ENCODE peak calls at places on chromosomes 12 and 14, in six cellular contexts. One of them, this sample, is unnamed.

GRCh38 chr14:68816183-68816942 is 23.5 kb upstream of the ZFP36L1 start:
- DNase-seq in HT1080: peak
- DNase-seq in posterior vena cava: peak
- DNase-seq in Peyer's patch: peak
- DNase-seq in ELR: peak
- DNase-seq in endothelial cell: peak
- DNase-seq in this sample: no peak

GRCh38 chr12:68224613-68225285 is 861 bp downstream of the IL26 start:
- DNase-seq in HT1080: no peak
- DNase-seq in ELR: peak
- DNase-seq in endothelial cell: no peak
- DNase-seq in Peyer's patch: no peak
- DNase-seq in posterior vena cava: no peak
- DNase-seq in this sample: peak

GRCh38 chr12:52210186-52210924 is 18.5 kb upstream of the KRT80 start:
- DNase-seq in Peyer's patch: no peak
- DNase-seq in HT1080: peak
- DNase-seq in endothelial cell: no peak
- DNase-seq in posterior vena cava: peak
- DNase-seq in ELR: peak
- DNase-seq in this sample: no peak

GRCh38 chr14:65269732-65270131 is 142.8 kb upstream of the FUT8 start:
- DNase-seq in ELR: no peak
- DNase-seq in HT1080: no peak
- DNase-seq in endothelial cell: no peak
- DNase-seq in posterior vena cava: no peak
- DNase-seq in Peyer's patch: peak
- DNase-seq in this sample: no peak

GRCh38 chr14:102655154-102655553 is 62.7 kb downstream of the RCOR1 start:
- DNase-seq in ELR: peak
- DNase-seq in posterior vena cava: no peak
- DNase-seq in HT1080: peak
- DNase-seq in Peyer's patch: no peak
- DNase-seq in endothelial cell: no peak
- DNase-seq in this sample: no peak

GRCh38 chr12:45309826-45310626 is 94.1 kb downstream of the ANO6 start:
- DNase-seq in endothelial cell: no peak
- DNase-seq in Peyer's patch: no peak
- DNase-seq in posterior vena cava: no peak
- DNase-seq in HT1080: no peak
- DNase-seq in ELR: no peak
- DNase-seq in this sample: peak

GRCh38 chr12:111636209-111636928 is 37.3 kb upstream of the ATXN2 start:
- DNase-seq in ELR: no peak
- DNase-seq in endothelial cell: peak
- DNase-seq in Peyer's patch: peak
- DNase-seq in posterior vena cava: peak
- DNase-seq in HT1080: no peak
- DNase-seq in this sample: peak

GRCh38 chr12:88998421-88998820 is 353.9 kb downstream of the DUSP6 start:
- DNase-seq in endothelial cell: no peak
- DNase-seq in Peyer's patch: no peak
- DNase-seq in HT1080: no peak
- DNase-seq in ELR: no peak
- DNase-seq in posterior vena cava: no peak
- DNase-seq in this sample: peak

GRCh38 chr12:22255097-22255496 is 79.4 kb downstream of the ST8SIA1 start:
- DNase-seq in HT1080: no peak
- DNase-seq in Peyer's patch: no peak
- DNase-seq in endothelial cell: no peak
- DNase-seq in posterior vena cava: no peak
- DNase-seq in ELR: peak
- DNase-seq in this sample: no peak

GRCh38 chr12:97748298-97748697 is 285.7 kb downstream of the RMST start:
- DNase-seq in HT1080: no peak
- DNase-seq in endothelial cell: no peak
- DNase-seq in ELR: no peak
- DNase-seq in Peyer's patch: no peak
- DNase-seq in posterior vena cava: no peak
- DNase-seq in this sample: no peak

GRCh38 chr12:62640910-62641448 is 174.4 kb downstream of the MON2 start:
- DNase-seq in posterior vena cava: no peak
- DNase-seq in endothelial cell: no peak
- DNase-seq in ELR: peak
- DNase-seq in Peyer's patch: no peak
- DNase-seq in HT1080: peak
- DNase-seq in this sample: no peak

GRCh38 chr12:8658361-8658760 is 4.3 kb downstream of the MFAP5 start:
- DNase-seq in Peyer's patch: no peak
- DNase-seq in endothelial cell: no peak
- DNase-seq in HT1080: peak
- DNase-seq in posterior vena cava: no peak
- DNase-seq in ELR: peak
- DNase-seq in this sample: peak

GRCh38 chr14:25833341-25834121 is 764.3 kb downstream of the NOVA1 start:
- DNase-seq in HT1080: peak
- DNase-seq in Peyer's patch: no peak
- DNase-seq in ELR: no peak
- DNase-seq in endothelial cell: peak
- DNase-seq in posterior vena cava: no peak
- DNase-seq in this sample: no peak

GRCh38 chr12:54692353-54692752 is 44.2 kb upstream of the DCD start:
- DNase-seq in endothelial cell: no peak
- DNase-seq in ELR: no peak
- DNase-seq in HT1080: no peak
- DNase-seq in posterior vena cava: no peak
- DNase-seq in Peyer's patch: no peak
- DNase-seq in this sample: no peak

GRCh38 chr12:109273354-109273753 is 35.7 kb downstream of the FOXN4 start:
- DNase-seq in posterior vena cava: no peak
- DNase-seq in HT1080: no peak
- DNase-seq in endothelial cell: no peak
- DNase-seq in ELR: no peak
- DNase-seq in Peyer's patch: no peak
- DNase-seq in this sample: no peak

GRCh38 chr14:53528114-53528513 is 375.0 kb upstream of the DDHD1 start:
- DNase-seq in ELR: no peak
- DNase-seq in HT1080: no peak
- DNase-seq in posterior vena cava: no peak
- DNase-seq in Peyer's patch: no peak
- DNase-seq in endothelial cell: no peak
- DNase-seq in this sample: no peak

GRCh38 chr14:66662374-66662773 is 154.4 kb downstream of the GPHN start:
- DNase-seq in Peyer's patch: no peak
- DNase-seq in ELR: peak
- DNase-seq in endothelial cell: peak
- DNase-seq in HT1080: peak
- DNase-seq in posterior vena cava: no peak
- DNase-seq in this sample: no peak

GRCh38 chr12:56119361-56119796 is 1.3 kb downstream of the ZC3H10 start:
- DNase-seq in endothelial cell: peak
- DNase-seq in ELR: peak
- DNase-seq in posterior vena cava: no peak
- DNase-seq in HT1080: peak
- DNase-seq in Peyer's patch: peak
- DNase-seq in this sample: peak

GRCh38 chr12:79668113-79668512 is 22.7 kb downstream of the PAWR start:
- DNase-seq in endothelial cell: no peak
- DNase-seq in posterior vena cava: no peak
- DNase-seq in Peyer's patch: no peak
- DNase-seq in HT1080: no peak
- DNase-seq in ELR: no peak
- DNase-seq in this sample: no peak

GRCh38 chr14:43541356-43541755 is 965.7 kb downstream of the FSCB start:
- DNase-seq in HT1080: no peak
- DNase-seq in Peyer's patch: no peak
- DNase-seq in ELR: no peak
- DNase-seq in endothelial cell: no peak
- DNase-seq in posterior vena cava: no peak
- DNase-seq in this sample: no peak

GRCh38 chr12:64578556-64578955 is 31.7 kb upstream of the RASSF3 start:
- DNase-seq in HT1080: no peak
- DNase-seq in endothelial cell: no peak
- DNase-seq in posterior vena cava: no peak
- DNase-seq in ELR: no peak
- DNase-seq in Peyer's patch: no peak
- DNase-seq in this sample: no peak

GRCh38 chr14:105409379-105409778 is 10.2 kb upstream of the MTA1 start:
- DNase-seq in Peyer's patch: no peak
- DNase-seq in endothelial cell: no peak
- DNase-seq in HT1080: no peak
- DNase-seq in ELR: no peak
- DNase-seq in posterior vena cava: no peak
- DNase-seq in this sample: no peak

GRCh38 chr12:129949652-129950051 is 45.8 kb upstream of the TMEM132D start:
- DNase-seq in Peyer's patch: no peak
- DNase-seq in HT1080: no peak
- DNase-seq in endothelial cell: no peak
- DNase-seq in ELR: no peak
- DNase-seq in posterior vena cava: no peak
- DNase-seq in this sample: no peak

GRCh38 chr12:19248929-19249602 is 119.5 kb downstream of the PLEKHA5 start:
- DNase-seq in Peyer's patch: no peak
- DNase-seq in endothelial cell: no peak
- DNase-seq in posterior vena cava: no peak
- DNase-seq in HT1080: peak
- DNase-seq in ELR: peak
- DNase-seq in this sample: no peak

GRCh38 chr14:101982621-101983020 is 18.2 kb downstream of the DYNC1H1 start:
- DNase-seq in ELR: no peak
- DNase-seq in posterior vena cava: no peak
- DNase-seq in HT1080: no peak
- DNase-seq in Peyer's patch: no peak
- DNase-seq in endothelial cell: no peak
- DNase-seq in this sample: no peak

GRCh38 chr14:34554540-34555250 is 15.2 kb upstream of the EAPP start:
- DNase-seq in Peyer's patch: peak
- DNase-seq in endothelial cell: no peak
- DNase-seq in posterior vena cava: peak
- DNase-seq in ELR: peak
- DNase-seq in HT1080: peak
- DNase-seq in this sample: no peak

This sample was measured in AG09309.